ENCODE peak calls at places on chromosomes 2 and 18, in seven cellular contexts. Y, Z, N, L, V, O and G are unnamed samples.

GRCh38 chr18:905307-905947 is 756 bp downstream of the ADCYAP1 start:
- DNase-seq in Y (peak), Z (no peak), N (no peak), L (no peak), V (no peak), O (no peak), G (peak)

GRCh38 chr2:181165199-181165868 is 184.9 kb downstream of the UBE2E3 start:
- DNase-seq in Y (no peak), Z (no peak), N (no peak), L (no peak), V (no peak), O (no peak), G (no peak)

GRCh38 chr2:109365131-109365530 is 236.1 kb downstream of the SH3RF3 start:
- DNase-seq in Y (no peak), Z (no peak), N (no peak), L (no peak), V (no peak), O (no peak), G (no peak)

GRCh38 chr2:202821538-202822160 is 49.9 kb downstream of the ICA1L start:
- DNase-seq in Y (no peak), Z (no peak), N (no peak), L (no peak), V (no peak), O (no peak), G (no peak)

GRCh38 chr2:132547089-132547687 is 122.8 kb downstream of the LYPD1 start:
- DNase-seq in Y (peak), Z (no peak), N (peak), L (peak), V (peak), O (peak), G (peak)

GRCh38 chr2:238601433-238602222 is 174.9 kb downstream of the ASB1 start:
- DNase-seq in Y (no peak), Z (no peak), N (no peak), L (no peak), V (peak), O (no peak), G (peak)

GRCh38 chr18:8811115-8811514 is 105.8 kb downstream of the MTCL1 start:
- DNase-seq in Y (no peak), Z (no peak), N (no peak), L (no peak), V (no peak), O (no peak), G (no peak)

GRCh38 chr18:36348331-36348730 is 50.8 kb downstream of the FHOD3 start:
- DNase-seq in Y (no peak), Z (no peak), N (no peak), L (no peak), V (no peak), O (no peak), G (no peak)

GRCh38 chr18:8839285-8839684 is 133.9 kb downstream of the MTCL1 start:
- DNase-seq in Y (no peak), Z (no peak), N (no peak), L (no peak), V (no peak), O (peak), G (no peak)

GRCh38 chr2:196743165-196743564 is 56.3 kb downstream of the GTF3C3 start:
- DNase-seq in Y (peak), Z (no peak), N (no peak), L (no peak), V (no peak), O (no peak), G (no peak)

GRCh38 chr2:14750433-14750832 is 117.9 kb downstream of the LRATD1 start:
- DNase-seq in Y (no peak), Z (no peak), N (no peak), L (no peak), V (no peak), O (no peak), G (no peak)

GRCh38 chr2:52404866-52405265 is 1362.7 kb upstream of the CHAC2 start:
- DNase-seq in Y (no peak), Z (no peak), N (no peak), L (no peak), V (no peak), O (no peak), G (no peak)

GRCh38 chr2:74020717-74021406 is 36.2 kb downstream of the TET3 start:
- DNase-seq in Y (no peak), Z (no peak), N (no peak), L (no peak), V (no peak), O (no peak), G (no peak)

GRCh38 chr2:177397501-177398289 is 5.1 kb downstream of the AGPS start:
- DNase-seq in Y (no peak), Z (no peak), N (peak), L (no peak), V (peak), O (no peak), G (no peak)

GRCh38 chr2:105590780-105591660 is 153.7 kb upstream of the NCK2 start:
- DNase-seq in Y (no peak), Z (no peak), N (no peak), L (no peak), V (no peak), O (no peak), G (no peak)

GRCh38 chr2:150752229-150752628 is 264.8 kb upstream of the RND3 start:
- DNase-seq in Y (no peak), Z (no peak), N (no peak), L (no peak), V (no peak), O (no peak), G (no peak)

GRCh38 chr18:76414936-76415621 is 80.0 kb downstream of the ZNF516 start:
- DNase-seq in Y (no peak), Z (no peak), N (no peak), L (no peak), V (no peak), O (peak), G (no peak)

GRCh38 chr18:62454527-62454926 is 68.3 kb upstream of the ZCCHC2 start:
- DNase-seq in Y (no peak), Z (no peak), N (no peak), L (no peak), V (no peak), O (no peak), G (no peak)